ENCODE peak calls at places on chromosomes 6 and 20, in six cellular contexts. N, I, O, U, P and V are unnamed samples.

GRCh38 chr6:56595490-56596122 is 47.1 kb downstream of the DST start:
- DNase-seq in N (peak; percentile 42), I (peak; percentile 7), O (peak; percentile 50), U (no peak), P (peak; percentile 24), V (no peak)

GRCh38 chr20:48052492-48052870 is 267.2 kb upstream of the SULF2 start:
- DNase-seq in N (no peak), I (no peak), O (peak; percentile 52), U (no peak), P (no peak), V (no peak)

GRCh38 chr20:36499723-36500501 is 41.4 kb upstream of the MYL9 start:
- DNase-seq in N (no peak), I (no peak), O (peak; percentile 86), U (no peak), P (no peak), V (no peak)

GRCh38 chr6:169324661-169325459 is 71.2 kb upstream of the THBS2 start:
- DNase-seq in N (no peak), I (no peak), O (peak; percentile 18), U (no peak), P (no peak), V (no peak)

GRCh38 chr6:131948221-131948661 is 2.9 kb downstream of the CCN2 start:
- DNase-seq in N (no peak), I (no peak), O (peak; percentile 59), U (no peak), P (no peak), V (no peak)

GRCh38 chr20:63673951-63674350 is 15.8 kb downstream of the RTEL1 start:
- DNase-seq in N (no peak), I (no peak), O (no peak), U (no peak), P (no peak), V (no peak)

GRCh38 chr6:54525731-54526130 is 217.5 kb downstream of the TINAG start:
- DNase-seq in N (no peak), I (no peak), O (peak; percentile 70), U (no peak), P (no peak), V (no peak)

GRCh38 chr6:147194652-147195403 is 9.4 kb upstream of the STXBP5 start:
- DNase-seq in N (no peak), I (no peak), O (peak; percentile 41), U (no peak), P (no peak), V (no peak)

GRCh38 chr20:60242836-60243520 is 284.8 kb downstream of the CDH26 start:
- DNase-seq in N (no peak), I (peak; percentile 63), O (peak; percentile 76), U (no peak), P (no peak), V (no peak)

GRCh38 chr20:32753731-32754130 is 8.5 kb upstream of the DNMT3B start:
- DNase-seq in N (no peak), I (no peak), O (peak; percentile 49), U (no peak), P (no peak), V (no peak)

GRCh38 chr20:49386848-49387605 is 95.4 kb downstream of the KCNB1 start:
- DNase-seq in N (no peak), I (no peak), O (no peak), U (no peak), P (no peak), V (no peak)

GRCh38 chr6:35024601-35025054 is 116.5 kb downstream of the TCP11 start:
- DNase-seq in N (no peak), I (peak; percentile 49), O (peak; percentile 53), U (no peak), P (no peak), V (no peak)

GRCh38 chr20:61933951-61934715 is 131.5 kb downstream of the TAF4 start:
- DNase-seq in N (no peak), I (no peak), O (no peak), U (peak; percentile 88), P (peak; percentile 41), V (no peak)

GRCh38 chr6:52253494-52253893 is 9.2 kb upstream of the IL17F start:
- DNase-seq in N (no peak), I (no peak), O (no peak), U (no peak), P (no peak), V (no peak)

GRCh38 chr6:109420751-109421150 is 19.7 kb downstream of the PPIL6 start:
- DNase-seq in N (no peak), I (no peak), O (no peak), U (no peak), P (no peak), V (no peak)

GRCh38 chr6:146785001-146785585 is 186.3 kb downstream of the ADGB start:
- DNase-seq in N (no peak), I (no peak), O (peak; percentile 45), U (no peak), P (no peak), V (no peak)

GRCh38 chr20:37890643-37891042 is 12.3 kb upstream of the VSTM2L start:
- DNase-seq in N (no peak), I (no peak), O (no peak), U (no peak), P (no peak), V (no peak)

GRCh38 chr20:19802492-19803158 is 44.6 kb downstream of the RIN2 start:
- DNase-seq in N (no peak), I (peak; percentile 57), O (peak; percentile 31), U (no peak), P (peak; percentile 30), V (no peak)